ENCODE peak calls at places on chromosomes 5 and 9, in ten cellular contexts. Q, U, S, C, Y, A, D, I, H and Z are unnamed samples.
A peak's percentile ranks its signal among the peaks of the same experiment; 100 is the strongest.

GRCh38 chr9:91799113-91799735 is 150.8 kb downstream of the ROR2 start:
- DNase-seq in Q (no peak), U (no peak), S (no peak), C (no peak), Y (no peak), A (no peak), D (no peak), I (no peak), H (no peak), Z (no peak)

GRCh38 chr9:16206560-16206959 is 653.7 kb downstream of the CCDC171 start:
- DNase-seq in Q (no peak), U (no peak), S (no peak), C (no peak), Y (no peak), A (no peak), D (no peak), I (no peak), H (no peak), Z (no peak)

GRCh38 chr9:93476924-93477323 is 23.5 kb upstream of the FAM120AOS start:
- DNase-seq in Q (no peak), U (no peak), S (no peak), C (no peak), Y (no peak), A (no peak), D (no peak), I (no peak), H (no peak), Z (no peak)

GRCh38 chr5:44536650-44537260 is 147.5 kb upstream of the FGF10 start:
- DNase-seq in Q (peak; percentile 4), U (no peak), S (no peak), C (peak; percentile 34), Y (no peak), A (no peak), D (peak; percentile 20), I (no peak), H (peak; percentile 42), Z (no peak)

GRCh38 chr9:18606831-18607230 is 132.9 kb downstream of the ADAMTSL1 start:
- DNase-seq in Q (no peak), U (no peak), S (peak; percentile 53), C (peak; percentile 61), Y (no peak), A (no peak), D (no peak), I (no peak), H (no peak), Z (no peak)

GRCh38 chr5:83446253-83446947 is 25.1 kb upstream of the VCAN start:
- DNase-seq in Q (no peak), U (no peak), S (no peak), C (no peak), Y (no peak), A (no peak), D (no peak), I (no peak), H (no peak), Z (no peak)

GRCh38 chr9:119967867-119968535 is 598.8 kb upstream of the BRINP1 start:
- DNase-seq in Q (no peak), U (no peak), S (no peak), C (no peak), Y (no peak), A (no peak), D (no peak), I (no peak), H (no peak), Z (no peak)

GRCh38 chr5:8615142-8615858 is 746.4 kb downstream of the MTRR start:
- DNase-seq in Q (no peak), U (no peak), S (no peak), C (no peak), Y (no peak), A (no peak), D (peak; percentile 4), I (no peak), H (no peak), Z (no peak)

GRCh38 chr5:82815871-82816270 is 261.3 kb downstream of the TMEM167A start:
- DNase-seq in Q (no peak), U (no peak), S (no peak), C (no peak), Y (no peak), A (no peak), D (no peak), I (no peak), H (no peak), Z (no peak)